ENCODE peak calls at places on chromosomes 3 and 15, in ten cellular contexts. P is cardiac muscle cell, Q is body of pancreas, V is fibroblast of lung, S is psoas muscle, L is uterus, C is A549, G is neural progenitor cell, Y is mammary epithelial cell, D is stomach. F is an unnamed sample.

GRCh38 chr3:156358232-156358631 is 196.7 kb downstream of the SSR3 start:
- DNase-seq in G (no peak), C (no peak), Q (no peak), D (no peak), V (no peak), S (no peak), Y (no peak), P (no peak), L (no peak), F (no peak)

GRCh38 chr3:66076861-66077495 is 38.3 kb upstream of the MAGI1 start:
- DNase-seq in Q (no peak), L (no peak), D (no peak), Y (no peak), P (no peak), C (no peak), G (no peak), V (peak; percentile 47), S (no peak), F (no peak)

GRCh38 chr3:149352556-149352955 is 19.1 kb upstream of the TM4SF18 start:
- DNase-seq in G (peak; percentile 71), L (peak; percentile 30), Y (peak; percentile 55), V (peak; percentile 42), D (peak; percentile 57), P (peak; percentile 74), C (peak; percentile 86), Q (peak; percentile 76), S (peak; percentile 50), F (peak; percentile 62)

GRCh38 chr15:89107984-89108383 is 19.7 kb downstream of the ABHD2 start:
- DNase-seq in C (no peak), Y (no peak), V (no peak), S (no peak), Q (no peak), G (no peak), P (no peak), D (no peak), L (no peak), F (no peak)

GRCh38 chr3:55692958-55693558 is 206.0 kb upstream of the WNT5A start:
- DNase-seq in Q (no peak), D (no peak), Y (no peak), V (peak; percentile 61), S (no peak), P (peak; percentile 2), C (no peak), L (no peak), G (no peak), F (no peak)

GRCh38 chr3:180836766-180837165 is 75.7 kb upstream of the FXR1 start:
- DNase-seq in L (no peak), G (no peak), P (no peak), Q (no peak), C (no peak), S (no peak), V (no peak), D (no peak), Y (no peak), F (no peak)

GRCh38 chr15:29135702-29136426 is 133.8 kb downstream of the NSMCE3 start:
- DNase-seq in Q (no peak), P (no peak), V (no peak), Y (no peak), C (no peak), S (no peak), L (no peak), G (no peak), D (no peak), F (no peak)

GRCh38 chr3:126846316-126846715 is 136.6 kb upstream of the PLXNA1 start:
- DNase-seq in V (peak; percentile 54), S (no peak), P (peak; percentile 56), L (no peak), G (no peak), C (no peak), Q (no peak), D (no peak), Y (peak; percentile 11), F (no peak)

GRCh38 chr15:48385031-48385430 is 53.8 kb downstream of the DUT start:
- DNase-seq in V (peak; percentile 72), P (no peak), Q (no peak), L (no peak), Y (no peak), D (no peak), S (no peak), C (no peak), G (no peak), F (no peak)

GRCh38 chr3:87120221-87120620 is 106.9 kb upstream of the CHMP2B start:
- DNase-seq in S (no peak), G (no peak), Y (no peak), D (no peak), C (no peak), V (no peak), P (no peak), Q (no peak), L (no peak), F (no peak)

GRCh38 chr3:55406666-55407425 is 80.3 kb downstream of the WNT5A start:
- DNase-seq in D (no peak), S (no peak), Q (no peak), Y (peak; percentile 66), P (no peak), V (peak; percentile 63), C (no peak), L (no peak), G (no peak), F (no peak)

GRCh38 chr15:53869806-53870073 is 108.5 kb upstream of the UNC13C start:
- DNase-seq in V (no peak), Q (no peak), S (no peak), P (no peak), L (no peak), Y (no peak), D (no peak), G (no peak), C (no peak), F (no peak)

GRCh38 chr3:103813955-103814354 is 1379.1 kb downstream of the ZPLD1 start:
- DNase-seq in C (no peak), V (no peak), S (no peak), D (no peak), L (no peak), P (no peak), Y (no peak), G (no peak), Q (no peak), F (no peak)

GRCh38 chr3:32886911-32887310 is 64.5 kb upstream of the CCR4 start:
- DNase-seq in S (no peak), P (no peak), C (no peak), V (no peak), L (no peak), D (no peak), Q (no peak), G (no peak), Y (no peak), F (no peak)
- H3K4me1 ChIP-seq in S (peaks cover 3% of the 10 kb centered on the region), P (peaks cover 16% of the 10 kb centered on the region), C (no peaks in the 10 kb centered on the region), V (no peaks in the 10 kb centered on the region), L (no peaks in the 10 kb centered on the region), D (no peaks in the 10 kb centered on the region), Q (no peaks in the 10 kb centered on the region), G (peaks cover 27% of the 10 kb centered on the region), Y (no peaks in the 10 kb centered on the region), F (no peaks in the 10 kb centered on the region)

GRCh38 chr15:74200394-74200793 is 2.2 kb downstream of the STRA6 start:
- DNase-seq in C (peak; percentile 77), P (peak; percentile 87), S (peak; percentile 63), D (no peak), L (peak; percentile 66), Y (peak; percentile 87), V (peak; percentile 79), Q (peak; percentile 28), G (no peak), F (no peak)

GRCh38 chr15:74196175-74196574 is 6.4 kb downstream of the STRA6 start:
- DNase-seq in Q (peak; percentile 56), C (peak; percentile 55), Y (peak; percentile 72), G (no peak), V (peak; percentile 99), D (peak; percentile 65), S (no peak), L (peak; percentile 54), P (peak; percentile 98), F (peak; percentile 85)

GRCh38 chr15:74199293-74199645 is 3.3 kb downstream of the STRA6 start:
- DNase-seq in S (no peak), G (no peak), C (no peak), Y (no peak), P (no peak), D (no peak), Q (no peak), L (no peak), V (no peak), F (no peak)

GRCh38 chr15:74194572-74195559 is 7.7 kb downstream of the STRA6 start:
- DNase-seq in L (no peak), D (no peak), Y (no peak), S (no peak), Q (no peak), P (no peak), V (no peak), C (no peak), G (no peak), F (no peak)

GRCh38 chr15:74197176-74197965 is 5.2 kb downstream of the STRA6 start:
- DNase-seq in Y (no peak), D (no peak), G (no peak), L (no peak), C (no peak), V (no peak), Q (no peak), P (no peak), S (no peak), F (no peak)
- H3K4me1 ChIP-seq in Y (peaks cover 56% of the 10 kb centered on the region), D (no peaks in the 10 kb centered on the region), G (peaks cover 25% of the 10 kb centered on the region), L (peaks cover 6% of the 10 kb centered on the region), C (peaks cover 97% of the 10 kb centered on the region), V (peaks cover 17% of the 10 kb centered on the region), Q (peaks cover 10% of the 10 kb centered on the region), P (peaks cover 34% of the 10 kb centered on the region), S (peaks cover 2% of the 10 kb centered on the region), F (peaks cover 4% of the 10 kb centered on the region)

GRCh38 chr3:9396632-9397330 is 634 bp upstream of the SETD5 start:
- DNase-seq in Y (peak; percentile 99), P (peak; percentile 100), Q (peak; percentile 98), S (peak; percentile 99), V (peak; percentile 100), D (peak; percentile 98), C (peak; percentile 88), L (peak; percentile 99), G (peak; percentile 99), F (peak; percentile 98)
- H3K4me1 ChIP-seq in Y (peaks cover 25% of the 10 kb centered on the region), P (peaks cover 35% of the 10 kb centered on the region), Q (peaks cover 69% of the 10 kb centered on the region), S (peaks cover 64% of the 10 kb centered on the region), V (peaks cover 7% of the 10 kb centered on the region), D (peaks cover 59% of the 10 kb centered on the region), C (peaks cover 56% of the 10 kb centered on the region), L (peaks cover 19% of the 10 kb centered on the region), G (peaks cover 35% of the 10 kb centered on the region), F (peaks cover 20% of the 10 kb centered on the region)

GRCh38 chr3:120022729-120023128 is 71.5 kb downstream of the GSK3B start:
- DNase-seq in P (peak; percentile 75), G (peak; percentile 21), S (no peak), V (peak; percentile 76), C (no peak), L (no peak), Q (no peak), Y (no peak), D (no peak), F (no peak)

GRCh38 chr3:120021523-120021922 is 72.7 kb downstream of the GSK3B start:
- DNase-seq in Y (peak; percentile 15), C (no peak), G (no peak), S (no peak), L (no peak), Q (no peak), D (no peak), P (peak; percentile 8), V (peak; percentile 53), F (no peak)

GRCh38 chr3:120024103-120024502 is 70.1 kb downstream of the GSK3B start:
- DNase-seq in D (no peak), S (no peak), Q (no peak), G (no peak), P (no peak), V (no peak), C (no peak), L (no peak), Y (no peak), F (no peak)

GRCh38 chr3:120028271-120029047 is 65.8 kb downstream of the GSK3B start:
- DNase-seq in P (no peak), D (no peak), Y (no peak), L (no peak), C (no peak), S (no peak), Q (no peak), G (no peak), V (no peak), F (no peak)

GRCh38 chr3:120025520-120025919 is 68.7 kb downstream of the GSK3B start:
- DNase-seq in L (no peak), C (no peak), Y (peak; percentile 55), V (peak; percentile 42), S (no peak), Q (no peak), D (no peak), G (no peak), P (no peak), F (no peak)
- H3K4me1 ChIP-seq in L (no peaks in the 10 kb centered on the region), C (peaks cover 12% of the 10 kb centered on the region), Y (no peaks in the 10 kb centered on the region), V (no peaks in the 10 kb centered on the region), S (peaks cover 26% of the 10 kb centered on the region), Q (no peaks in the 10 kb centered on the region), D (no peaks in the 10 kb centered on the region), G (peaks cover 2% of the 10 kb centered on the region), P (peaks cover 20% of the 10 kb centered on the region), F (no peaks in the 10 kb centered on the region)

F was measured in colonic mucosa.